ENCODE peak calls at places on chromosomes 4 and X, in seven cellular contexts. G is fibroblast of the aortic adventitia, Y is astrocyte of the cerebellum, X is cardiac muscle cell, L is foreskin fibroblast, C is body of pancreas, O is WTC11. Z is an unnamed sample.

GRCh38 chrX:18377802-18378201 is 23.3 kb upstream of the SCML2 start:
- DNase-seq in G (peak; percentile 27), Y (no peak), X (peak; percentile 20), L (peak; percentile 43), C (peak; percentile 28), O (peak; percentile 37), Z (no peak)

GRCh38 chr4:2417765-2418651 is at the start of gene ZFYVE28:
- DNase-seq in G (peak; percentile 45), Y (no peak), X (no peak), L (peak; percentile 63), C (peak; percentile 43), O (no peak), Z (no peak)

GRCh38 chrX:134600714-134601113 is 57.6 kb downstream of the PLAC1 start:
- DNase-seq in G (peak; percentile 40), Y (peak; percentile 31), X (no peak), L (peak; percentile 82), C (no peak), O (no peak), Z (no peak)

GRCh38 chrX:50188859-50189258 is 11.9 kb downstream of the AKAP4 start:
- DNase-seq in G (no peak), Y (no peak), X (peak; percentile 49), L (no peak), C (no peak), O (no peak), Z (no peak)

GRCh38 chr4:21507439-21507838 is 441.1 kb downstream of the KCNIP4 start:
- DNase-seq in G (peak; percentile 53), Y (no peak), X (no peak), L (peak; percentile 21), C (no peak), O (no peak), Z (no peak)

GRCh38 chr4:148376151-148376550 is 66.1 kb downstream of the NR3C2 start:
- DNase-seq in G (peak; percentile 36), Y (peak; percentile 47), X (no peak), L (peak; percentile 23), C (peak; percentile 67), O (no peak), Z (no peak)

GRCh38 chrX:151679798-151680427 is 15.3 kb upstream of the PRRG3 start:
- DNase-seq in G (no peak), Y (no peak), X (no peak), L (no peak), C (no peak), O (no peak), Z (no peak)

GRCh38 chr4:164935363-164935762 is 42.1 kb downstream of the TRIM61 start:
- DNase-seq in G (no peak), Y (no peak), X (no peak), L (no peak), C (no peak), O (peak; percentile 31), Z (no peak)

GRCh38 chrX:130093271-130093670 is 17.0 kb downstream of the ELF4 start:
- DNase-seq in G (no peak), Y (no peak), X (no peak), L (no peak), C (no peak), O (no peak), Z (no peak)

GRCh38 chrX:36978886-36979285 is 29.3 kb upstream of the FAM47C start:
- DNase-seq in G (peak; percentile 0), Y (peak; percentile 15), X (no peak), L (peak; percentile 14), C (no peak), O (no peak), Z (no peak)

GRCh38 chr4:70901607-70901983 is 574 bp upstream of the MOB1B start:
- DNase-seq in G (no peak), Y (no peak), X (no peak), L (peak; percentile 24), C (no peak), O (no peak), Z (no peak)

GRCh38 chrX:124280294-124280902 is 52.1 kb upstream of the TEX13D start:
- DNase-seq in G (no peak), Y (no peak), X (no peak), L (peak; percentile 2), C (no peak), O (no peak), Z (no peak)

GRCh38 chr4:57110635-57111546 is 706 bp upstream of the IGFBP7 start:
- DNase-seq in G (peak; percentile 79), Y (peak; percentile 67), X (peak; percentile 33), L (peak; percentile 70), C (no peak), O (peak; percentile 26), Z (no peak)

GRCh38 chrX:76555816-76556215 is 128.3 kb downstream of the MAGEE1 start:
- DNase-seq in G (peak; percentile 63), Y (no peak), X (peak; percentile 62), L (peak; percentile 6), C (no peak), O (peak; percentile 58), Z (no peak)

GRCh38 chr4:38855466-38855865 is 1.2 kb downstream of the TLR6 start:
- DNase-seq in G (no peak), Y (no peak), X (no peak), L (no peak), C (no peak), O (no peak), Z (no peak)

GRCh38 chr4:52904421-52904820 is 42.3 kb downstream of the RASL11B start:
- DNase-seq in G (peak; percentile 33), Y (peak; percentile 41), X (no peak), L (peak; percentile 35), C (no peak), O (no peak), Z (no peak)

GRCh38 chrX:71210829-71211228 is 12.2 kb upstream of the GJB1 start:
- DNase-seq in G (peak; percentile 43), Y (no peak), X (no peak), L (peak; percentile 89), C (no peak), O (no peak), Z (peak; percentile 29)

GRCh38 chrX:3599787-3600465 is 113.5 kb downstream of the PRKX start:
- DNase-seq in G (peak; percentile 46), Y (peak; percentile 1), X (no peak), L (peak; percentile 5), C (no peak), O (no peak), Z (no peak)

GRCh38 chr4:87179751-87180150 is 40.7 kb downstream of the KLHL8 start:
- DNase-seq in G (peak; percentile 27), Y (peak; percentile 5), X (no peak), L (peak; percentile 34), C (no peak), O (no peak), Z (no peak)

GRCh38 chr4:36277533-36277932 is 3.9 kb upstream of the DTHD1 start:
- DNase-seq in G (no peak), Y (no peak), X (no peak), L (no peak), C (no peak), O (no peak), Z (no peak)

GRCh38 chr4:921830-922331 is 10.2 kb downstream of the GAK start:
- DNase-seq in G (no peak), Y (no peak), X (no peak), L (no peak), C (no peak), O (no peak), Z (no peak)

DNA sequence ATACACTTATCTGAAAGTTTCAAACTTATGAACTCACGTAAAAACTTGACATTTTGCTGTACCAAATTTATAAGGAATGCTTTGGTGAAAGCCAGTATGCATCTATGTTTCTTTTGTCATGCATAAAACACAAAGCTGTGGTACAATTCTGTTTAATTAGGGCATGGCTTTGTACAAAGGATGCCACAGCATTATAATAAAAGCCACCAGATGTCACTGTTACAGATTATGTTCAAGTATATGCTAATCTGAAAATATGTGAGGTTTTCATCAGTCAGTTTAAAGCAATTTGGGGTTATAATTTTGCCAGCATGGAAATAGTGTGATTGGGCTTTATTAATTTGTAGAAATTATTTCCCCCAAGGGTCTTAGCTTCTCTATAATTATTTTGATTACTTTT is 69.0 kb downstream of the ATOH1 start:
- DNase-seq in G (no peak), Y (no peak), X (peak; percentile 23), L (peak; percentile 0), C (no peak), O (no peak), Z (no peak)
- TF ChIP-seq CTCF in G (no peak), Y (peak; percentile 19), X (no peak), L (no peak), C (no peak), O (no peak), Z (no peak)

DNA sequence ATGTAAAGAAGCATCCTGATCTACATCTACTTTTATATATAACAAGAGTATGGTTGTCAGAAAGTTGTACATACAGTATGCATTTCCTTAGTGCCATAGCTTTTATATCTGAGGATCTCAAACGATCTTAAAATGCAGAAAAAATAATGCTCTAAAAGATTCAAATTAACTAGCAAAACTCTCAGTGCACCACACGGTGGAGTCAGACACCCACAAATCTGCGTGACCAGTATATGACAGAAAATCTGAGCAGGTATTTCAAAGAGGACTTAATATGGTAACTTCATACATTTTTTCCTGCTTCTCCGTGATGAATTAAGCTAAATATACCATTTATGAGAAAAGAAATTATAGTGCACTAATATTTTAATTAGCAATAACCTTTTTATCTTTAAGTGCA is 803.0 kb downstream of the DMD start:
- DNase-seq in G (no peak), Y (no peak), X (no peak), L (no peak), C (no peak), O (no peak), Z (no peak)
- TF ChIP-seq CTCF in G (no peak), Y (no peak), X (no peak), L (no peak), C (no peak), O (no peak), Z (no peak)

DNA sequence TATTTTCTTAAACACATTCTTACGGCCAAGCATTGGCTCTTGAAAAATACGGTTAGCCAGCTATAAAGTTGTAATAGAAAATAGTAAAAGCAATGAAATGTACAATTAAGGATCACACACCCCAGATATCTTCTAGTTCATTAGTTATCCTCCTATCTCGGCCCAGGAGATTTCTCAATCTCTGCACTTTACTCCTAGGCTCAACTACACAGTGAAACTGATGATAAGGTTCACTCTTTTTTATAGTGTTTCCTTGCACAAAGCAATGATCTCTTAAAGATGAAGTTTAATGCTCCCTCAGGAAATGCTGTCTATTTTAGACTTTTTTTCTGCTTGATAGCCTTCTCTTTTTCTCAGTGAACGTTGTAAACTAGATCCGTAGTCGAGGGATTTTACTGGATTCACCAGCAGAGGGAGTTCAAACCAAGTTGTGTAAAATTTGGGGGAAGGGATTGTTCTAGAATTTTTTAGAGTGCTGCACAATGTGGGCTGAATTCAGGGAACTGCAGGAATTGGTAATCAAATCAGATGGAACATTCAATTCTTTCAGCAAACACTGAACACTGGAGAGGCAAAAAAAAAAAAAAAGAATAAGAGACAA is 269.5 kb downstream of the GBA3 start:
- DNase-seq in G (peak; percentile 39), Y (peak; percentile 36), X (peak; percentile 49), L (peak; percentile 58), C (no peak), O (no peak), Z (no peak)
- TF ChIP-seq CTCF in G (peak; percentile 48), Y (peak; percentile 66), X (peak; percentile 53), L (peak; percentile 59), C (peak; percentile 33), O (peak; percentile 34), Z (peak; percentile 46)

GRCh38 chrX:68918202-68918601 is 89.4 kb downstream of the EFNB1 start:
- DNase-seq in G (no peak), Y (no peak), X (no peak), L (no peak), C (no peak), O (no peak), Z (no peak)
- TF ChIP-seq CTCF in G (peak; percentile 1), Y (no peak), X (no peak), L (no peak), C (no peak), O (no peak), Z (no peak)